ENCODE peak calls at places on chromosome 19, in six cellular contexts. Q, O, K, Y, M and P are unnamed samples.

GRCh38 chr19:44722131-44723121 is 23.5 kb downstream of the CEACAM16 start:
- DNase-seq in Q (no peak), O (no peak), K (no peak), Y (peak; percentile 72), M (no peak), P (no peak)

GRCh38 chr19:10430505-10431253 is 10.3 kb downstream of the PDE4A start:
- DNase-seq in Q (no peak), O (peak; percentile 72), K (peak; percentile 98), Y (peak; percentile 84), M (peak; percentile 38), P (peak; percentile 87)

GRCh38 chr19:29671393-29672076 is 6.3 kb downstream of the PLEKHF1 start:
- DNase-seq in Q (peak; percentile 75), O (peak; percentile 68), K (peak; percentile 83), Y (peak; percentile 61), M (peak; percentile 57), P (peak; percentile 62)

GRCh38 chr19:12834418-12834943 is at the start of gene RTBDN:
- DNase-seq in Q (no peak), O (no peak), K (peak; percentile 87), Y (no peak), M (no peak), P (peak; percentile 68)

GRCh38 chr19:46616631-46617322 is 8.1 kb downstream of the PTGIR start:
- DNase-seq in Q (no peak), O (peak; percentile 71), K (peak; percentile 75), Y (peak; percentile 65), M (no peak), P (peak; percentile 94)

GRCh38 chr19:38841787-38842438 is 7.9 kb downstream of the HNRNPL start:
- DNase-seq in Q (peak; percentile 71), O (no peak), K (peak; percentile 50), Y (peak; percentile 24), M (no peak), P (peak; percentile 17)

GRCh38 chr19:46704379-46705076 is 12.4 kb downstream of the PRKD2 start:
- DNase-seq in Q (peak; percentile 83), O (peak; percentile 78), K (peak; percentile 97), Y (peak; percentile 81), M (peak; percentile 73), P (peak; percentile 93)

GRCh38 chr19:14570864-14571527 is 870 bp downstream of the NDUFB7 start:
- DNase-seq in Q (no peak), O (no peak), K (peak; percentile 0), Y (no peak), M (no peak), P (no peak)

GRCh38 chr19:11225172-11225571 is 14.2 kb upstream of the ANGPTL8 start:
- DNase-seq in Q (no peak), O (no peak), K (no peak), Y (no peak), M (no peak), P (no peak)

GRCh38 chr19:45901432-45901903 is 945 bp downstream of the MYPOP start:
- DNase-seq in Q (peak; percentile 18), O (peak; percentile 53), K (peak; percentile 78), Y (peak; percentile 76), M (peak; percentile 47), P (peak; percentile 81)

DNA sequence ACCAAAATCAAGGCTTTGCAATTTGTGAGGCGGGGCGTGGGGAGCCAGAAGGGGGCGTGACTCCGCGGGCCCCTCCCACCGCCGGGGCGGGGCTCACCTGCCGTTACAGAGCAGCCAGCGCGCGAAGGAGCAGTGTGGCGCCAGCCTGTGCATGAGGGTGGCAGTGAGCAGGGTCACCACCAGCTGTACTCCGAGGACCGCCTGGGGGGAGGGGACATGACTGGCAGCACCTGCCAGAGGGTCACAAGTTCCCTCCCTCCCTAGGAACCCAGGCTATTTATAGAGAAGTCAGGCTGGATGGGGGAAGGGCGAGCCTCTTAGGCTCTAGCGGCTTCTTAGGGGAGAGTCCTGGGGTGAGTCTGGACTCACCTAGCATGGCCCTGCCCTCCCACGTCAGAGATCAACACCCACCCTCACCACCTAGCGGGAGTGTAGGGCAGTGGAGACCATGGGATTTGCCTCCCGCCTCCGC is 3.6 kb downstream of the TMEM161A start:
- DNase-seq in Q (peak; percentile 57), O (peak; percentile 82), K (no peak), Y (no peak), M (no peak), P (peak; percentile 95)
- H3K4me3 ChIP-seq in Q (no peak overlapping the region), O (peak overlapping the region; percentile 33), K (no peak overlapping the region), Y (no peak overlapping the region), M (no peak overlapping the region), P (peak overlapping the region; percentile 26)

GRCh38 chr19:17764348-17764747 is 13.1 kb downstream of the FCHO1 start:
- DNase-seq in Q (no peak), O (no peak), K (peak; percentile 8), Y (no peak), M (no peak), P (no peak)

GRCh38 chr19:17765069-17765618 is 13.9 kb downstream of the FCHO1 start:
- DNase-seq in Q (no peak), O (peak; percentile 55), K (peak; percentile 70), Y (peak; percentile 83), M (no peak), P (no peak)

GRCh38 chr19:17766543-17767131 is 15.4 kb downstream of the FCHO1 start:
- DNase-seq in Q (no peak), O (peak; percentile 76), K (peak; percentile 88), Y (peak; percentile 88), M (peak; percentile 44), P (peak; percentile 89)

GRCh38 chr19:17770613-17771012 is 19.3 kb downstream of the FCHO1 start:
- DNase-seq in Q (no peak), O (no peak), K (no peak), Y (no peak), M (no peak), P (no peak)

GRCh38 chr19:17767559-17767958 is 16.3 kb downstream of the FCHO1 start:
- DNase-seq in Q (no peak), O (no peak), K (no peak), Y (no peak), M (no peak), P (no peak)
- H3K27me3 ChIP-seq in Q (no peaks in the 10 kb centered on the region), O (peaks cover 22% of the 10 kb centered on the region), K (no peaks in the 10 kb centered on the region), Y (no peaks in the 10 kb centered on the region), M (no peaks in the 10 kb centered on the region), P (no peaks in the 10 kb centered on the region)

DNA sequence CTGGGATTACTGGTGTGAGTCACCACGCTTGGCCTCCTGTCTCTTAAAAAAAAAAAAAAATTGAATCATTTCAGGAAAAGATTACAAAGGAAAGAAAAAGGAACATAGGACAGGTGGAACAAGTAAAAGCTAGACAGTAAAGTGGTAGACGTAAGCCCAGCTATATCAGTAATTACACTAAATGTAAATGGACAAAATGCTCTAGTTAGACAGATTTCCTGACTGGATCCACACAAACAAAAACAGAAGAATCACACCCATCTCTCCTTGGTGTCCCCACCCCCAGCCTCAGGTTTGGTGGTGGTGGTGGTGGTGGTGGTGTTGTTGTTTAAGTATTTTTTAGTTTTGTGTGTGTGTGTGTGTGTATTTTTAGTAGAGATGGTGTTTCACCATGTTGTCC is 6.3 kb upstream of the SPIB start:
- DNase-seq in Q (no peak), O (no peak), K (no peak), Y (no peak), M (no peak), P (no peak)
- H3K4me3 ChIP-seq in Q (no peak overlapping the region), O (no peak overlapping the region), K (no peak overlapping the region), Y (no peak overlapping the region), M (no peak overlapping the region), P (no peak overlapping the region)

DNA sequence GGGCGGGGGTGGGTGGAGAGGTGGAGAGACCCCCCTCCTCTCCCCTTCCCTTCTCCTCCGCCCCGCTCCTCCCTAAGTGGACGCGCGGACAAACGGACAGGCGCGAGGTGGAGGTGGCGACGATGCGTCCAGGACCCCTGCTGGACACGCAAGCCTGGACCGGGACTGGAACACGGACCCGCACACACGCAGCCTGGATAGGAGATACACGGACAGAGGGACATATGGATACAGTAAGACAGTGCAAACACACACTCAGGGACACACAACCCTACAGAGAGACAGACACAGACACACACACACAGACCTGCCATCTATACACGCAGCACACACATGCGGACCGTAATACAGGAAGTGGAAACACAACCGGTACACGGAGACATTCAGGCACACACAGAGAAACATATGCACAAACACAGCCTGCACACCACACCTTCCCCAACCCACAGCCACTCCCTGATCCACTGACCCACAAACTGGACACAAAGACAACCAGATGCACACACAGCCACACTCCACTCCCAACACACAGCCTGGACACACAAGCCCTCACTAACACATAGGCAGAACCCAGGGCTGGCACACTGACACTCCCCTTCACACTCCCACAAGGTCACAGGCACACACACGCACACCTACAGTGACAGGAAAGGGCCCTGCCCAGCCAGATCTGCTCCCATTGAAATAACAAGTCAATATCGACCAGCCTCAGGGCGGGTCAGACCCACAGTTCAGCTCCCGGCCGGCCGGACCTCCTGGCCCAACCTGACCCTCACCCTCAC is 696 bp upstream of the ERFL start:
- DNase-seq in Q (peak; percentile 56), O (no peak), K (peak; percentile 92), Y (no peak), M (no peak), P (peak; percentile 74)
- H3K27me3 ChIP-seq in Q (no peaks in the 10 kb centered on the region), O (peaks cover 100% of the 10 kb centered on the region), K (peaks cover 54% of the 10 kb centered on the region), Y (no peaks in the 10 kb centered on the region), M (peaks cover 64% of the 10 kb centered on the region), P (peaks cover 100% of the 10 kb centered on the region)

DNA sequence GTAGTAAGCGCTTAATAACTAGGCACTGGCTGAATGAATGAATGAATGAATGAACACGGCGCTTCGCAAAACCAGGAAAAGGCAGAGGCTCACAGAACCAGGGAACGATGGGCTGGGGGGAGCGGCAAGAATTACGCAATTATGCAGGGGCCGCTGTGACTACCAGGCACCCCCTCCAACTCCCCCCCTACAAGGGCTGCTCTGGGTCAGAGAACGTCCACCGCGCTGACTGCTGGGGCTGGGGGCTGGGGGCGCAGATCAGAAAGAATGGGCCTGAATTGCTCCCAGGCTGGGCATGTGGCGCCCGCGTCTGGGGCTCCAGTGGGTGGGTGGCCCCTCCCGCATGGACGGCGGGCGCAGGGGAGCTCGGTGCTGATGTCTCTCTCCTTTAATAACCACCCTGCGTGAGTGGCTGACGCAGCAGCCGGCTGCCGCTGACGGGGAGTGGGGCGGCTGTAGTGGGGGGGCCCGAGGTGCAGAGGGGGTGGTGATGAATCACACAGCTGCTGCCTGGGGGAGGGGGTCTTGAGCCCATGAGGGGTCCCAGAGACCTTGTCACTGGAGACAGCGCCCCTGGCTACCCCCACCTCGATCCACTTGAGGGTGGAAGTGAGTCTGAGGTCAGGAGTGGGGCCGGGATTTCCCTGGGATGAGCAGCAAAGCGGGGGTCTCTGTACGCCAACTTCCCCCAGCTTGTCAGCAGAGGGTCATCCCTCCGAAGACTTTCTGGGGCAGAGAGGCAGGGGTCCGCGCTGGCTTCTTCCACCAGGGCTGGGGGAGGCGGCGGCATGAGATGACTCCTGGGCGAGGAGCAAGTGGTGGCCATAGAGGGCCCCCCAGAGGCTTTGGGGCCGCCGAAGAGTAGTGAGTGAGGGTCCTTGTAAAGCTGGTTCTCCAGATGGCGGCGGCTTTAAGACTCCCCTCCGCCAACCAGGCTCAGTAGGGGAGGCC is 1.4 kb upstream of the CIRBP start:
- DNase-seq in Q (no peak), O (no peak), K (no peak), Y (peak; percentile 66), M (peak; percentile 65), P (peak; percentile 71)
- H3K4me3 ChIP-seq in Q (peak overlapping the region; percentile 48), O (peak overlapping the region; percentile 67), K (peak overlapping the region; percentile 68), Y (no peak overlapping the region), M (peak overlapping the region; percentile 48), P (peak overlapping the region; percentile 65)

GRCh38 chr19:1291761-1292418 is 6.2 kb downstream of the EFNA2 start:
- DNase-seq in Q (no peak), O (no peak), K (no peak), Y (no peak), M (no peak), P (no peak)

GRCh38 chr19:1289395-1290244 is 3.9 kb downstream of the EFNA2 start:
- DNase-seq in Q (no peak), O (no peak), K (peak; percentile 94), Y (no peak), M (no peak), P (peak; percentile 81)

GRCh38 chr19:1288528-1289394 is 3.1 kb downstream of the EFNA2 start:
- DNase-seq in Q (no peak), O (no peak), K (no peak), Y (no peak), M (no peak), P (no peak)

GRCh38 chr19:1290699-1291651 is 5.3 kb downstream of the EFNA2 start:
- DNase-seq in Q (no peak), O (no peak), K (peak; percentile 93), Y (no peak), M (no peak), P (peak; percentile 71)

GRCh38 chr19:1290245-1290698 is 4.6 kb downstream of the EFNA2 start:
- DNase-seq in Q (no peak), O (no peak), K (no peak), Y (no peak), M (no peak), P (no peak)
- H3K27me3 ChIP-seq in Q (no peaks in the 10 kb centered on the region), O (peaks cover 96% of the 10 kb centered on the region), K (peaks cover 25% of the 10 kb centered on the region), Y (no peaks in the 10 kb centered on the region), M (peaks cover 28% of the 10 kb centered on the region), P (peaks cover 8% of the 10 kb centered on the region)